ENCODE peak calls at places on chromosomes 12 and 14, in ten cellular contexts. Q is KBM-7; W is globus pallidus; E is NCI-H446 treated with DMSO at 0.1 percent for 48 hours; F is lower lobe of right lung; L is GM23338; Z is left ventricle myocardium superior; R is posterior cingulate gyrus; K is NCI-H526 treated with DMSO at 0.1 percent for 48 hours; H is activated T-helper 1 cell treated with anti-CD3 and anti-CD28 coated beads, Interleukin-2, amount 50 U/mL, for 16 hours. I is an unnamed sample.
A peak's percentile ranks its signal among the peaks of the same experiment; 100 is the strongest.

GRCh38 chr12:30753233-30753632 is 1.5 kb downstream of the CAPRIN2 start:
- DNase-seq in F (no peak), L (peak; percentile 68), Z (no peak), Q (peak; percentile 68), E (peak; percentile 5), R (no peak), K (no peak), H (no peak), W (no peak), I (no peak)

GRCh38 chr12:28177461-28177860 is 12.8 kb upstream of the CCDC91 start:
- DNase-seq in Z (no peak), K (no peak), F (no peak), E (no peak), H (no peak), L (no peak), Q (no peak), R (no peak), W (no peak), I (no peak)

GRCh38 chr12:75259170-75259569 is 49.5 kb upstream of the KCNC2 start:
- DNase-seq in Z (no peak), H (no peak), E (no peak), L (peak; percentile 24), W (no peak), F (no peak), R (no peak), K (no peak), Q (no peak), I (no peak)

GRCh38 chr12:93741741-93742085 is 64.5 kb downstream of the CRADD start:
- DNase-seq in W (peak; percentile 31), H (no peak), Q (no peak), R (no peak), E (no peak), L (peak; percentile 97), Z (no peak), K (no peak), F (no peak), I (no peak)

GRCh38 chr14:56708704-56709103 is 101.6 kb downstream of the OTX2 start:
- DNase-seq in L (no peak), K (peak; percentile 11), Z (no peak), F (no peak), R (no peak), E (no peak), W (no peak), Q (no peak), H (no peak), I (no peak)

GRCh38 chr12:89345830-89346740 is 6.2 kb downstream of the DUSP6 start:
- DNase-seq in L (peak; percentile 90), F (peak; percentile 80), Q (peak; percentile 99), W (peak; percentile 50), H (no peak), E (peak; percentile 74), R (peak; percentile 76), K (peak; percentile 28), Z (peak; percentile 56), I (peak; percentile 67)

GRCh38 chr14:92914087-92914656 is 8.8 kb upstream of the CHGA start:
- DNase-seq in E (no peak), R (no peak), Q (peak; percentile 51), W (no peak), L (peak; percentile 87), Z (peak; percentile 62), F (no peak), H (no peak), K (no peak), I (no peak)

GRCh38 chr12:53751336-53752191 is at the start of gene CISTR:
- DNase-seq in R (peak; percentile 88), Z (peak; percentile 58), E (no peak), L (peak; percentile 80), W (no peak), K (peak; percentile 63), H (no peak), F (peak; percentile 60), Q (peak; percentile 91), I (no peak)

GRCh38 chr12:14950982-14951746 is 10.2 kb downstream of the ARHGDIB start:
- DNase-seq in E (no peak), F (no peak), L (peak; percentile 42), H (no peak), W (no peak), Z (peak; percentile 34), R (no peak), K (no peak), Q (no peak), I (no peak)

GRCh38 chr14:28412076-28412475 is 354.5 kb upstream of the FOXG1 start:
- DNase-seq in Q (no peak), R (no peak), W (no peak), H (no peak), K (no peak), Z (no peak), E (no peak), F (no peak), L (no peak), I (no peak)

GRCh38 chr14:31536201-31536960 is 24.8 kb upstream of the NUBPL start:
- DNase-seq in E (no peak), Q (no peak), R (no peak), F (no peak), H (no peak), K (no peak), L (no peak), W (no peak), Z (no peak), I (no peak)

GRCh38 chr12:75550401-75550851 is 39.0 kb upstream of the KRR1 start:
- DNase-seq in Z (peak; percentile 28), K (no peak), Q (no peak), W (no peak), E (peak; percentile 99), H (no peak), L (no peak), R (no peak), F (no peak), I (no peak)

GRCh38 chr12:54371328-54372112 is 7.2 kb upstream of the GPR84 start:
- DNase-seq in Z (peak; percentile 84), R (no peak), L (no peak), Q (no peak), E (no peak), F (no peak), W (no peak), K (no peak), H (no peak), I (no peak)

GRCh38 chr14:20750194-20750593 is 4.5 kb downstream of the EDDM3A start:
- DNase-seq in K (no peak), Z (no peak), Q (no peak), L (no peak), F (no peak), H (no peak), W (no peak), R (no peak), E (no peak), I (no peak)

GRCh38 chr12:43444940-43445564 is 107.0 kb downstream of the ADAMTS20 start:
- DNase-seq in Z (no peak), R (no peak), H (no peak), L (peak; percentile 79), K (peak; percentile 4), Q (peak; percentile 63), F (no peak), E (no peak), W (peak; percentile 39), I (peak; percentile 52)

GRCh38 chr12:106774808-106775524 is 484 bp downstream of the RIC8B start:
- DNase-seq in F (no peak), W (no peak), K (no peak), E (no peak), L (no peak), Z (no peak), H (no peak), R (no peak), Q (peak; percentile 15), I (no peak)

GRCh38 chr12:27344246-27344645 is 11.6 kb downstream of the BMAL2 start:
- DNase-seq in Q (no peak), F (no peak), W (no peak), Z (no peak), L (no peak), R (no peak), K (no peak), E (no peak), H (no peak), I (no peak)

GRCh38 chr12:88255224-88255623 is 113.1 kb downstream of the TMTC3 start:
- DNase-seq in W (no peak), L (no peak), Z (no peak), F (no peak), R (no peak), E (no peak), Q (no peak), H (no peak), K (no peak), I (no peak)

GRCh38 chr12:73181244-73181643 is 909.1 kb downstream of the TRHDE start:
- DNase-seq in H (no peak), W (no peak), R (no peak), L (no peak), F (no peak), K (no peak), E (no peak), Q (no peak), Z (no peak), I (no peak)

GRCh38 chr12:49024543-49024942 is 6.0 kb upstream of the PRKAG1 start:
- DNase-seq in F (no peak), R (no peak), K (no peak), Z (no peak), H (no peak), W (no peak), E (no peak), Q (no peak), L (no peak), I (no peak)

GRCh38 chr12:32198555-32198954 is 91.9 kb downstream of the BICD1 start:
- DNase-seq in R (no peak), Z (no peak), H (no peak), F (no peak), Q (no peak), E (no peak), K (no peak), L (no peak), W (no peak), I (no peak)

GRCh38 chr12:55713721-55714120 is 2.1 kb upstream of the BLOC1S1 start:
- DNase-seq in W (no peak), H (no peak), E (no peak), F (no peak), Q (no peak), R (no peak), K (no peak), L (no peak), Z (peak; percentile 6), I (no peak)

GRCh38 chr12:49174218-49174617 is 14.7 kb downstream of the TUBA1A start:
- DNase-seq in K (no peak), E (no peak), L (no peak), Z (no peak), F (no peak), R (no peak), Q (no peak), W (no peak), H (no peak), I (no peak)

GRCh38 chr12:130764475-130765185 is 48.5 kb upstream of the RIMBP2 start:
- DNase-seq in F (no peak), Z (no peak), E (no peak), H (no peak), R (no peak), L (no peak), Q (peak; percentile 50), W (no peak), K (no peak), I (no peak)

GRCh38 chr14:94109915-94110250 is 653 bp upstream of the IFI27 start:
- DNase-seq in E (no peak), W (no peak), R (no peak), L (no peak), H (no peak), F (no peak), Q (no peak), K (no peak), Z (no peak), I (no peak)

GRCh38 chr14:101022121-101022520 is 118.6 kb upstream of the RTL1 start:
- DNase-seq in W (no peak), K (no peak), H (no peak), E (no peak), F (no peak), L (no peak), Z (peak; percentile 9), Q (no peak), R (peak; percentile 30), I (peak; percentile 11)

GRCh38 chr12:121669525-121669908 is at the start of gene MORN3:
- DNase-seq in Z (no peak), K (no peak), W (no peak), E (no peak), Q (no peak), F (no peak), L (no peak), H (no peak), R (no peak), I (no peak)

GRCh38 chr12:15179672-15180071 is 41.5 kb downstream of the RERG start:
- DNase-seq in K (no peak), H (no peak), W (no peak), L (no peak), R (no peak), F (no peak), Q (no peak), Z (peak; percentile 48), E (no peak), I (no peak)

I was measured in right lobe of liver.